ENCODE peak calls at places on chromosomes 1 and 21, in eight cellular contexts. One of them, this sample, is unnamed.

GRCh38 chr1:26391450-26391849 is 18.9 kb upstream of the ZNF683 start:
- DNase-seq in central memory CD4-positive, alpha-beta T cell: peak
- DNase-seq in HCT116: peak
- DNase-seq in ascending aorta: no peak
- DNase-seq in AG20443: peak
- DNase-seq in NCI-H510A treated with DMSO at 0.1 percent for 48 hours: peak
- DNase-seq in T-cell: peak
- DNase-seq in GM23248: peak
- DNase-seq in this sample: no peak

GRCh38 chr1:204262506-204263239 is 48.9 kb upstream of the GOLT1A start:
- DNase-seq in central memory CD4-positive, alpha-beta T cell: no peak
- DNase-seq in HCT116: no peak
- DNase-seq in ascending aorta: no peak
- DNase-seq in AG20443: no peak
- DNase-seq in NCI-H510A treated with DMSO at 0.1 percent for 48 hours: no peak
- DNase-seq in T-cell: no peak
- DNase-seq in GM23248: no peak
- DNase-seq in this sample: no peak

GRCh38 chr21:24375201-24375600 is 1232.1 kb downstream of the MRPL39 start:
- DNase-seq in central memory CD4-positive, alpha-beta T cell: no peak
- DNase-seq in HCT116: no peak
- DNase-seq in ascending aorta: no peak
- DNase-seq in AG20443: no peak
- DNase-seq in NCI-H510A treated with DMSO at 0.1 percent for 48 hours: no peak
- DNase-seq in T-cell: no peak
- DNase-seq in GM23248: no peak
- DNase-seq in this sample: no peak

GRCh38 chr1:85058781-85059180 is 10.5 kb upstream of the MCOLN3 start:
- DNase-seq in central memory CD4-positive, alpha-beta T cell: no peak
- DNase-seq in HCT116: no peak
- DNase-seq in ascending aorta: no peak
- DNase-seq in AG20443: no peak
- DNase-seq in NCI-H510A treated with DMSO at 0.1 percent for 48 hours: no peak
- DNase-seq in T-cell: no peak
- DNase-seq in GM23248: no peak
- DNase-seq in this sample: no peak

GRCh38 chr1:119767486-119767885 is 1.2 kb downstream of the HMGCS2 start:
- DNase-seq in central memory CD4-positive, alpha-beta T cell: no peak
- DNase-seq in HCT116: no peak
- DNase-seq in ascending aorta: no peak
- DNase-seq in AG20443: no peak
- DNase-seq in NCI-H510A treated with DMSO at 0.1 percent for 48 hours: no peak
- DNase-seq in T-cell: no peak
- DNase-seq in GM23248: peak
- DNase-seq in this sample: no peak

GRCh38 chr1:54995835-54996234 is 2.9 kb upstream of the BSND start:
- DNase-seq in central memory CD4-positive, alpha-beta T cell: peak
- DNase-seq in HCT116: no peak
- DNase-seq in ascending aorta: no peak
- DNase-seq in AG20443: no peak
- DNase-seq in NCI-H510A treated with DMSO at 0.1 percent for 48 hours: no peak
- DNase-seq in T-cell: peak
- DNase-seq in GM23248: no peak
- DNase-seq in this sample: no peak

GRCh38 chr1:230068952-230069684 is 2.1 kb downstream of the GALNT2 start:
- DNase-seq in central memory CD4-positive, alpha-beta T cell: no peak
- DNase-seq in HCT116: no peak
- DNase-seq in ascending aorta: no peak
- DNase-seq in AG20443: peak
- DNase-seq in NCI-H510A treated with DMSO at 0.1 percent for 48 hours: peak
- DNase-seq in T-cell: no peak
- DNase-seq in GM23248: peak
- DNase-seq in this sample: no peak

GRCh38 chr1:225253784-225254183 is 174.1 kb downstream of the LBR start:
- DNase-seq in central memory CD4-positive, alpha-beta T cell: no peak
- DNase-seq in HCT116: no peak
- DNase-seq in ascending aorta: no peak
- DNase-seq in AG20443: no peak
- DNase-seq in NCI-H510A treated with DMSO at 0.1 percent for 48 hours: no peak
- DNase-seq in T-cell: no peak
- DNase-seq in GM23248: peak
- DNase-seq in this sample: no peak

GRCh38 chr21:46061063-46061462 is 36.8 kb upstream of the COL6A2 start:
- DNase-seq in central memory CD4-positive, alpha-beta T cell: no peak
- DNase-seq in HCT116: no peak
- DNase-seq in ascending aorta: no peak
- DNase-seq in AG20443: no peak
- DNase-seq in NCI-H510A treated with DMSO at 0.1 percent for 48 hours: no peak
- DNase-seq in T-cell: no peak
- DNase-seq in GM23248: no peak
- DNase-seq in this sample: no peak

GRCh38 chr21:37734846-37735245 is 181.4 kb downstream of the KCNJ6 start:
- DNase-seq in central memory CD4-positive, alpha-beta T cell: no peak
- DNase-seq in HCT116: no peak
- DNase-seq in ascending aorta: no peak
- DNase-seq in AG20443: no peak
- DNase-seq in NCI-H510A treated with DMSO at 0.1 percent for 48 hours: no peak
- DNase-seq in T-cell: no peak
- DNase-seq in GM23248: no peak
- DNase-seq in this sample: no peak

GRCh38 chr1:2538376-2538775 is 8.3 kb upstream of the HES5 start:
- DNase-seq in central memory CD4-positive, alpha-beta T cell: no peak
- DNase-seq in HCT116: no peak
- DNase-seq in ascending aorta: no peak
- DNase-seq in AG20443: no peak
- DNase-seq in NCI-H510A treated with DMSO at 0.1 percent for 48 hours: no peak
- DNase-seq in T-cell: no peak
- DNase-seq in GM23248: no peak
- DNase-seq in this sample: no peak

GRCh38 chr1:41868241-41868953 is 50.3 kb downstream of the HIVEP3 start:
- DNase-seq in central memory CD4-positive, alpha-beta T cell: no peak
- DNase-seq in HCT116: no peak
- DNase-seq in ascending aorta: no peak
- DNase-seq in AG20443: no peak
- DNase-seq in NCI-H510A treated with DMSO at 0.1 percent for 48 hours: no peak
- DNase-seq in T-cell: no peak
- DNase-seq in GM23248: no peak
- DNase-seq in this sample: peak

This sample was measured in germinal center.